ENCODE peak calls at places on chromosome 1, in six cellular contexts. One of them, this sample, is unnamed.

GRCh38 chr1:94514095-94514727 is 27.3 kb downstream of the F3 start:
- DNase-seq in neural progenitor cell: peak
- DNase-seq in coronary artery: no peak
- DNase-seq in Panc1: peak
- DNase-seq in WERI-Rb-1: peak
- DNase-seq in astrocyte of the cerebellum: no peak
- DNase-seq in this sample: no peak

GRCh38 chr1:43038232-43038929 is 79.7 kb upstream of the SLC2A1 start:
- DNase-seq in neural progenitor cell: no peak
- DNase-seq in coronary artery: no peak
- DNase-seq in Panc1: no peak
- DNase-seq in WERI-Rb-1: no peak
- DNase-seq in astrocyte of the cerebellum: no peak
- DNase-seq in this sample: no peak

GRCh38 chr1:165897326-165898303 is 70.2 kb downstream of the UCK2 start:
- DNase-seq in neural progenitor cell: no peak
- DNase-seq in coronary artery: no peak
- DNase-seq in Panc1: no peak
- DNase-seq in WERI-Rb-1: no peak
- DNase-seq in astrocyte of the cerebellum: no peak
- DNase-seq in this sample: no peak

GRCh38 chr1:236687273-236687672 is 974 bp downstream of the ACTN2 start:
- DNase-seq in neural progenitor cell: peak
- DNase-seq in coronary artery: peak
- DNase-seq in Panc1: no peak
- DNase-seq in WERI-Rb-1: no peak
- DNase-seq in astrocyte of the cerebellum: no peak
- DNase-seq in this sample: no peak

GRCh38 chr1:117611894-117612481 is 6.1 kb downstream of the TENT5C start:
- DNase-seq in neural progenitor cell: no peak
- DNase-seq in coronary artery: peak
- DNase-seq in Panc1: no peak
- DNase-seq in WERI-Rb-1: no peak
- DNase-seq in astrocyte of the cerebellum: no peak
- DNase-seq in this sample: no peak

GRCh38 chr1:45134468-45134873 is 71.9 kb downstream of the ZSWIM5 start:
- DNase-seq in neural progenitor cell: no peak
- DNase-seq in coronary artery: no peak
- DNase-seq in Panc1: no peak
- DNase-seq in WERI-Rb-1: no peak
- DNase-seq in astrocyte of the cerebellum: no peak
- DNase-seq in this sample: no peak

GRCh38 chr1:213989740-213990472 is 2.1 kb downstream of the PROX1 start:
- DNase-seq in neural progenitor cell: no peak
- DNase-seq in coronary artery: no peak
- DNase-seq in Panc1: no peak
- DNase-seq in WERI-Rb-1: no peak
- DNase-seq in astrocyte of the cerebellum: no peak
- DNase-seq in this sample: no peak

GRCh38 chr1:203271962-203272632 is 33.2 kb upstream of the BTG2 start:
- DNase-seq in neural progenitor cell: no peak
- DNase-seq in coronary artery: peak
- DNase-seq in Panc1: no peak
- DNase-seq in WERI-Rb-1: peak
- DNase-seq in astrocyte of the cerebellum: no peak
- DNase-seq in this sample: no peak

GRCh38 chr1:234687011-234687410 is 77.0 kb upstream of the IRF2BP2 start:
- DNase-seq in neural progenitor cell: no peak
- DNase-seq in coronary artery: no peak
- DNase-seq in Panc1: no peak
- DNase-seq in WERI-Rb-1: no peak
- DNase-seq in astrocyte of the cerebellum: no peak
- DNase-seq in this sample: no peak

GRCh38 chr1:171220551-171221175 is 27.6 kb upstream of the FMO1 start:
- DNase-seq in neural progenitor cell: peak
- DNase-seq in coronary artery: no peak
- DNase-seq in Panc1: no peak
- DNase-seq in WERI-Rb-1: no peak
- DNase-seq in astrocyte of the cerebellum: peak
- DNase-seq in this sample: no peak
- TF ChIP-seq CTCF in neural progenitor cell: peak
- TF ChIP-seq CTCF in coronary artery: no peak
- TF ChIP-seq CTCF in Panc1: no peak
- TF ChIP-seq CTCF in WERI-Rb-1: no peak
- TF ChIP-seq CTCF in astrocyte of the cerebellum: peak
- TF ChIP-seq CTCF in this sample: no peak

GRCh38 chr1:112716133-112716720 is 1.1 kb upstream of the PPM1J start:
- DNase-seq in neural progenitor cell: peak
- DNase-seq in coronary artery: peak
- DNase-seq in Panc1: peak
- DNase-seq in WERI-Rb-1: peak
- DNase-seq in astrocyte of the cerebellum: peak
- DNase-seq in this sample: peak
- H3K4me3 ChIP-seq in neural progenitor cell: peak
- H3K4me3 ChIP-seq in coronary artery: peak
- H3K4me3 ChIP-seq in Panc1: peak
- H3K4me3 ChIP-seq in WERI-Rb-1: peak
- H3K4me3 ChIP-seq in astrocyte of the cerebellum: peak
- H3K4me3 ChIP-seq in this sample: peak

GRCh38 chr1:54604572-54605370 is 18.6 kb downstream of the FAM151A start:
- DNase-seq in neural progenitor cell: no peak
- DNase-seq in coronary artery: no peak
- DNase-seq in Panc1: no peak
- DNase-seq in WERI-Rb-1: no peak
- DNase-seq in astrocyte of the cerebellum: no peak
- DNase-seq in this sample: no peak
- TF ChIP-seq CTCF in neural progenitor cell: no peak
- TF ChIP-seq CTCF in coronary artery: no peak
- TF ChIP-seq CTCF in Panc1: no peak
- TF ChIP-seq CTCF in WERI-Rb-1: no peak
- TF ChIP-seq CTCF in astrocyte of the cerebellum: no peak
- TF ChIP-seq CTCF in this sample: no peak

GRCh38 chr1:22962558-22962957 is 10.1 kb downstream of the LACTBL1 start:
- DNase-seq in neural progenitor cell: no peak
- DNase-seq in coronary artery: no peak
- DNase-seq in Panc1: no peak
- DNase-seq in WERI-Rb-1: no peak
- DNase-seq in astrocyte of the cerebellum: no peak
- DNase-seq in this sample: no peak
- H3K4me3 ChIP-seq in neural progenitor cell: no peak
- H3K4me3 ChIP-seq in coronary artery: no peak
- H3K4me3 ChIP-seq in Panc1: no peak
- H3K4me3 ChIP-seq in WERI-Rb-1: no peak
- H3K4me3 ChIP-seq in astrocyte of the cerebellum: no peak
- H3K4me3 ChIP-seq in this sample: no peak

GRCh38 chr1:247681288-247681897 is 1.9 kb upstream of the OR13G1 start:
- DNase-seq in neural progenitor cell: peak
- DNase-seq in coronary artery: no peak
- DNase-seq in Panc1: peak
- DNase-seq in WERI-Rb-1: peak
- DNase-seq in astrocyte of the cerebellum: peak
- DNase-seq in this sample: no peak
- TF ChIP-seq CTCF in neural progenitor cell: peak
- TF ChIP-seq CTCF in coronary artery: no peak
- TF ChIP-seq CTCF in Panc1: peak
- TF ChIP-seq CTCF in WERI-Rb-1: peak
- TF ChIP-seq CTCF in astrocyte of the cerebellum: peak
- TF ChIP-seq CTCF in this sample: no peak

GRCh38 chr1:156128749-156129682 is 14.5 kb downstream of the LMNA start:
- DNase-seq in neural progenitor cell: no peak
- DNase-seq in coronary artery: peak
- DNase-seq in Panc1: no peak
- DNase-seq in WERI-Rb-1: no peak
- DNase-seq in astrocyte of the cerebellum: no peak
- DNase-seq in this sample: no peak
- H3K4me3 ChIP-seq in neural progenitor cell: no peak
- H3K4me3 ChIP-seq in coronary artery: peak
- H3K4me3 ChIP-seq in Panc1: no peak
- H3K4me3 ChIP-seq in WERI-Rb-1: no peak
- H3K4me3 ChIP-seq in astrocyte of the cerebellum: peak
- H3K4me3 ChIP-seq in this sample: peak

GRCh38 chr1:15684468-15685283 is 556 bp downstream of the PLEKHM2 start:
- DNase-seq in neural progenitor cell: peak
- DNase-seq in coronary artery: peak
- DNase-seq in Panc1: no peak
- DNase-seq in WERI-Rb-1: peak
- DNase-seq in astrocyte of the cerebellum: no peak
- DNase-seq in this sample: no peak
- TF ChIP-seq CTCF in neural progenitor cell: peak
- TF ChIP-seq CTCF in coronary artery: no peak
- TF ChIP-seq CTCF in Panc1: no peak
- TF ChIP-seq CTCF in WERI-Rb-1: no peak
- TF ChIP-seq CTCF in astrocyte of the cerebellum: peak
- TF ChIP-seq CTCF in this sample: no peak

This sample was measured in AG04449.